ENCODE peak calls at places on chromosome 16, in eight cellular contexts. One of them, this sample, is unnamed.

GRCh38 chr16:21628772-21629171 is 23.6 kb downstream of the IGSF6 start:
- DNase-seq in psoas muscle: no peak
- DNase-seq in fibroblast of lung: no peak
- DNase-seq in cardiac muscle cell: no peak
- DNase-seq in sigmoid colon: no peak
- DNase-seq in GM12865: no peak
- DNase-seq in nephron progenitor cell: no peak
- DNase-seq in mucosa of descending colon: no peak
- DNase-seq in this sample: no peak

GRCh38 chr16:65044861-65045260 is 77.0 kb downstream of the CDH11 start:
- DNase-seq in psoas muscle: no peak
- DNase-seq in nephron progenitor cell: no peak
- DNase-seq in fibroblast of lung: peak
- DNase-seq in sigmoid colon: no peak
- DNase-seq in cardiac muscle cell: peak
- DNase-seq in mucosa of descending colon: no peak
- DNase-seq in GM12865: no peak
- DNase-seq in this sample: no peak

GRCh38 chr16:66618588-66618987 is 14.1 kb downstream of the CMTM3 start:
- DNase-seq in fibroblast of lung: peak
- DNase-seq in GM12865: no peak
- DNase-seq in psoas muscle: peak
- DNase-seq in sigmoid colon: no peak
- DNase-seq in mucosa of descending colon: no peak
- DNase-seq in nephron progenitor cell: no peak
- DNase-seq in cardiac muscle cell: peak
- DNase-seq in this sample: no peak

GRCh38 chr16:63617990-63618763 is 1503.7 kb downstream of the CDH11 start:
- DNase-seq in cardiac muscle cell: peak
- DNase-seq in nephron progenitor cell: no peak
- DNase-seq in mucosa of descending colon: peak
- DNase-seq in fibroblast of lung: peak
- DNase-seq in psoas muscle: peak
- DNase-seq in sigmoid colon: no peak
- DNase-seq in GM12865: no peak
- DNase-seq in this sample: no peak

GRCh38 chr16:3945751-3946603 is 65.5 kb upstream of the CREBBP start:
- DNase-seq in psoas muscle: no peak
- DNase-seq in GM12865: no peak
- DNase-seq in sigmoid colon: no peak
- DNase-seq in nephron progenitor cell: no peak
- DNase-seq in fibroblast of lung: peak
- DNase-seq in mucosa of descending colon: peak
- DNase-seq in cardiac muscle cell: peak
- DNase-seq in this sample: no peak

GRCh38 chr16:83066011-83066410 is 439.2 kb downstream of the CDH13 start:
- DNase-seq in nephron progenitor cell: no peak
- DNase-seq in GM12865: no peak
- DNase-seq in sigmoid colon: no peak
- DNase-seq in cardiac muscle cell: no peak
- DNase-seq in mucosa of descending colon: no peak
- DNase-seq in psoas muscle: no peak
- DNase-seq in fibroblast of lung: no peak
- DNase-seq in this sample: no peak

GRCh38 chr16:61313931-61314330 is 722.3 kb downstream of the CDH8 start:
- DNase-seq in GM12865: no peak
- DNase-seq in mucosa of descending colon: no peak
- DNase-seq in psoas muscle: no peak
- DNase-seq in nephron progenitor cell: no peak
- DNase-seq in sigmoid colon: no peak
- DNase-seq in cardiac muscle cell: peak
- DNase-seq in fibroblast of lung: no peak
- DNase-seq in this sample: no peak

GRCh38 chr16:73082608-73083007 is 34.7 kb upstream of the ZFHX3 start:
- DNase-seq in psoas muscle: no peak
- DNase-seq in nephron progenitor cell: no peak
- DNase-seq in GM12865: no peak
- DNase-seq in fibroblast of lung: peak
- DNase-seq in sigmoid colon: peak
- DNase-seq in mucosa of descending colon: no peak
- DNase-seq in cardiac muscle cell: peak
- DNase-seq in this sample: no peak

GRCh38 chr16:81740163-81740562 is 38.9 kb upstream of the PLCG2 start:
- DNase-seq in psoas muscle: no peak
- DNase-seq in sigmoid colon: no peak
- DNase-seq in mucosa of descending colon: no peak
- DNase-seq in cardiac muscle cell: no peak
- DNase-seq in GM12865: peak
- DNase-seq in fibroblast of lung: no peak
- DNase-seq in nephron progenitor cell: no peak
- DNase-seq in this sample: no peak

GRCh38 chr16:5377280-5377898 is 279.8 kb upstream of the EEF2KMT start:
- DNase-seq in fibroblast of lung: no peak
- DNase-seq in cardiac muscle cell: no peak
- DNase-seq in mucosa of descending colon: no peak
- DNase-seq in sigmoid colon: no peak
- DNase-seq in nephron progenitor cell: no peak
- DNase-seq in psoas muscle: no peak
- DNase-seq in GM12865: peak
- DNase-seq in this sample: no peak

GRCh38 chr16:66093217-66093616 is 273.3 kb upstream of the CDH5 start:
- DNase-seq in mucosa of descending colon: no peak
- DNase-seq in sigmoid colon: no peak
- DNase-seq in fibroblast of lung: peak
- DNase-seq in psoas muscle: no peak
- DNase-seq in nephron progenitor cell: no peak
- DNase-seq in GM12865: no peak
- DNase-seq in cardiac muscle cell: peak
- DNase-seq in this sample: no peak

GRCh38 chr16:1281517-1281916 is 25.6 kb downstream of the TPSD1 start:
- DNase-seq in nephron progenitor cell: no peak
- DNase-seq in sigmoid colon: no peak
- DNase-seq in mucosa of descending colon: no peak
- DNase-seq in fibroblast of lung: no peak
- DNase-seq in psoas muscle: no peak
- DNase-seq in GM12865: no peak
- DNase-seq in cardiac muscle cell: no peak
- DNase-seq in this sample: peak

GRCh38 chr16:3819741-3820724 is 60.5 kb downstream of the CREBBP start:
- DNase-seq in mucosa of descending colon: peak
- DNase-seq in GM12865: no peak
- DNase-seq in nephron progenitor cell: no peak
- DNase-seq in sigmoid colon: no peak
- DNase-seq in psoas muscle: no peak
- DNase-seq in cardiac muscle cell: peak
- DNase-seq in fibroblast of lung: peak
- DNase-seq in this sample: no peak

GRCh38 chr16:28090646-28091377 is 27.3 kb upstream of the GSG1L start:
- DNase-seq in GM12865: no peak
- DNase-seq in psoas muscle: no peak
- DNase-seq in mucosa of descending colon: no peak
- DNase-seq in nephron progenitor cell: no peak
- DNase-seq in sigmoid colon: no peak
- DNase-seq in cardiac muscle cell: no peak
- DNase-seq in fibroblast of lung: peak
- DNase-seq in this sample: no peak

GRCh38 chr16:10514369-10515055 is 65.9 kb downstream of the EMP2 start:
- DNase-seq in nephron progenitor cell: peak
- DNase-seq in sigmoid colon: peak
- DNase-seq in cardiac muscle cell: peak
- DNase-seq in GM12865: peak
- DNase-seq in fibroblast of lung: peak
- DNase-seq in psoas muscle: no peak
- DNase-seq in mucosa of descending colon: peak
- DNase-seq in this sample: no peak

GRCh38 chr16:4574919-4575705 is 19.0 kb downstream of the C16orf96 start:
- DNase-seq in fibroblast of lung: no peak
- DNase-seq in cardiac muscle cell: no peak
- DNase-seq in nephron progenitor cell: no peak
- DNase-seq in GM12865: no peak
- DNase-seq in mucosa of descending colon: no peak
- DNase-seq in sigmoid colon: no peak
- DNase-seq in psoas muscle: no peak
- DNase-seq in this sample: no peak

GRCh38 chr16:87877942-87878507 is 8.7 kb upstream of the SLC7A5 start:
- DNase-seq in nephron progenitor cell: no peak
- DNase-seq in mucosa of descending colon: no peak
- DNase-seq in fibroblast of lung: no peak
- DNase-seq in sigmoid colon: no peak
- DNase-seq in psoas muscle: no peak
- DNase-seq in GM12865: peak
- DNase-seq in cardiac muscle cell: no peak
- DNase-seq in this sample: no peak
- TF ChIP-seq CTCF in nephron progenitor cell: no peak
- TF ChIP-seq CTCF in mucosa of descending colon: no peak
- TF ChIP-seq CTCF in fibroblast of lung: no peak
- TF ChIP-seq CTCF in sigmoid colon: no peak
- TF ChIP-seq CTCF in psoas muscle: no peak
- TF ChIP-seq CTCF in GM12865: peak
- TF ChIP-seq CTCF in cardiac muscle cell: peak
- TF ChIP-seq CTCF in this sample: no peak

DNA sequence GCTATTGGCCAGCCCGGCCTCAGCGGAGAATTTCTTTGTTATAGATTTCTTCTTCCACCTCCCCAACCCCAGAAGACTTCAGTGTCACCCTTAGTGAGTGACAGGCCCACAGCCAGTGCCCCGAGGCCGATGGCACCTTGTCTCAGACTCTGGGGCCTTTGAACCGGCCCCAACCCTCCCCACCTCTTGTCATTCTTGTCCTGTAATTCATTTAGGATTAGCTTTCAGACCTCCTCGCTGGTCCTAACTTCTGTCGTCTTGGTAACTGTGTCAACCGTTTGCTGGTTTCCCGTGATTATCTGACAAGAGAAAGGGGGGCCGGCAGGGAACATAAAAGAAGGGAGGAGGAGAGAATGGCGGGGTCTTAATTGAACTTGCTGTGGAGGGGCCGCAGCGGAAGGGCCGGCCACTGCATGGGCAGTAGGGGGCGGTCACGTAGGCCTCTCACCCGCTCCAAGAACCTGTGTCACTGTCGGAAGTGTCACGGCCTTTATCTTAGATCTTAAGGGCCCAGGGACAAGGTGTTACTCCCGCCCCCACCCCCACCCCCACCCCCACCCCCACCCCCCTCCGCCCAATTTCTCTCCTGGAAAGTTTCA is 46.5 kb upstream of the GSE1 start:
- DNase-seq in mucosa of descending colon: no peak
- DNase-seq in cardiac muscle cell: no peak
- DNase-seq in GM12865: no peak
- DNase-seq in sigmoid colon: no peak
- DNase-seq in fibroblast of lung: no peak
- DNase-seq in nephron progenitor cell: peak
- DNase-seq in psoas muscle: no peak
- DNase-seq in this sample: no peak
- TF ChIP-seq CTCF in mucosa of descending colon: no peak
- TF ChIP-seq CTCF in cardiac muscle cell: no peak
- TF ChIP-seq CTCF in GM12865: no peak
- TF ChIP-seq CTCF in sigmoid colon: no peak
- TF ChIP-seq CTCF in fibroblast of lung: no peak
- TF ChIP-seq CTCF in nephron progenitor cell: peak
- TF ChIP-seq CTCF in psoas muscle: no peak
- TF ChIP-seq CTCF in this sample: peak

GRCh38 chr16:29315046-29315445 is 91.5 kb downstream of the NPIPB11 start:
- DNase-seq in psoas muscle: no peak
- DNase-seq in fibroblast of lung: peak
- DNase-seq in mucosa of descending colon: no peak
- DNase-seq in nephron progenitor cell: no peak
- DNase-seq in GM12865: no peak
- DNase-seq in cardiac muscle cell: no peak
- DNase-seq in sigmoid colon: peak
- DNase-seq in this sample: no peak

GRCh38 chr16:29317269-29317668 is 89.2 kb downstream of the NPIPB11 start:
- DNase-seq in fibroblast of lung: no peak
- DNase-seq in mucosa of descending colon: no peak
- DNase-seq in nephron progenitor cell: no peak
- DNase-seq in cardiac muscle cell: no peak
- DNase-seq in psoas muscle: no peak
- DNase-seq in sigmoid colon: no peak
- DNase-seq in GM12865: no peak
- DNase-seq in this sample: no peak

GRCh38 chr16:29316673-29317237 is 89.8 kb downstream of the NPIPB11 start:
- DNase-seq in nephron progenitor cell: no peak
- DNase-seq in GM12865: no peak
- DNase-seq in fibroblast of lung: peak
- DNase-seq in sigmoid colon: peak
- DNase-seq in psoas muscle: no peak
- DNase-seq in cardiac muscle cell: no peak
- DNase-seq in mucosa of descending colon: no peak
- DNase-seq in this sample: no peak

GRCh38 chr16:29314292-29314934 is 92.1 kb downstream of the NPIPB11 start:
- DNase-seq in nephron progenitor cell: no peak
- DNase-seq in cardiac muscle cell: no peak
- DNase-seq in mucosa of descending colon: no peak
- DNase-seq in psoas muscle: no peak
- DNase-seq in GM12865: no peak
- DNase-seq in fibroblast of lung: no peak
- DNase-seq in sigmoid colon: peak
- DNase-seq in this sample: no peak

GRCh38 chr16:29315916-29316517 is 90.5 kb downstream of the NPIPB11 start:
- DNase-seq in cardiac muscle cell: no peak
- DNase-seq in fibroblast of lung: no peak
- DNase-seq in sigmoid colon: peak
- DNase-seq in nephron progenitor cell: no peak
- DNase-seq in psoas muscle: no peak
- DNase-seq in GM12865: no peak
- DNase-seq in mucosa of descending colon: peak
- DNase-seq in this sample: no peak
- TF ChIP-seq CTCF in cardiac muscle cell: no peak
- TF ChIP-seq CTCF in fibroblast of lung: no peak
- TF ChIP-seq CTCF in sigmoid colon: no peak
- TF ChIP-seq CTCF in nephron progenitor cell: no peak
- TF ChIP-seq CTCF in psoas muscle: peak
- TF ChIP-seq CTCF in GM12865: no peak
- TF ChIP-seq CTCF in mucosa of descending colon: no peak
- TF ChIP-seq CTCF in this sample: no peak

DNA sequence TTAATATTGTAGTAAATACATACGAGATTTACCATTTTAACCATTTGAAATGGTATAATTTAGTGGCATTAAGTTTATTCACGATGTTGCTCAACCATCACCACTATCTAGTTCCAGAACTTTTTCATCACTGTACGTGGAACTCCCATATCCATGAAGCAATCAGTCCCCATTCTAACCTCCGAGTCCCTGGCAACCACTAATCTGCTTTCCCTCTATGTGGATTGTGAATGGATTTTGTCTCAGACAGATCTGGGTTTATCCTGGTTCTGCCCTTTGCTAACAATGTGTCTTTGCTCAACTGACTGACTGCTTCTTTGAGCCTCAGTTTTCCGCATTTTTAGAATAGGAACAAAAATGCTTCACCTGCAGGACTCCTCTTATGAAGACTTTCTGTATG is 51.4 kb downstream of the TANGO6 start:
- DNase-seq in psoas muscle: no peak
- DNase-seq in cardiac muscle cell: no peak
- DNase-seq in nephron progenitor cell: no peak
- DNase-seq in fibroblast of lung: no peak
- DNase-seq in sigmoid colon: no peak
- DNase-seq in GM12865: no peak
- DNase-seq in mucosa of descending colon: no peak
- DNase-seq in this sample: no peak
- TF ChIP-seq CTCF in psoas muscle: no peak
- TF ChIP-seq CTCF in cardiac muscle cell: no peak
- TF ChIP-seq CTCF in nephron progenitor cell: no peak
- TF ChIP-seq CTCF in fibroblast of lung: no peak
- TF ChIP-seq CTCF in sigmoid colon: no peak
- TF ChIP-seq CTCF in GM12865: no peak
- TF ChIP-seq CTCF in mucosa of descending colon: no peak
- TF ChIP-seq CTCF in this sample: no peak

This sample was measured in type B pancreatic cell.